ENCODE peak calls at places on chromosomes 6 and 20, in seven cellular contexts. One of them, this sample, is unnamed.

GRCh38 chr6:137013031-137013430 is 31.7 kb downstream of the IL20RA start:
- DNase-seq in H1: no peak
- DNase-seq in mesendoderm: no peak
- DNase-seq in trophoblast cell: peak; percentile 28
- DNase-seq in IMR-90: no peak
- DNase-seq in neuronal stem cell: no peak
- DNase-seq in H9: no peak
- DNase-seq in this sample: no peak

GRCh38 chr6:163438940-163439335 is 24.4 kb downstream of the QKI start:
- DNase-seq in mesendoderm: no peak
- DNase-seq in H9: no peak
- DNase-seq in H1: no peak
- DNase-seq in trophoblast cell: peak; percentile 31
- DNase-seq in IMR-90: no peak
- DNase-seq in neuronal stem cell: no peak
- DNase-seq in this sample: peak; percentile 33

GRCh38 chr6:164216839-164217238 is 802.3 kb downstream of the QKI start:
- DNase-seq in IMR-90: no peak
- DNase-seq in H1: no peak
- DNase-seq in mesendoderm: no peak
- DNase-seq in trophoblast cell: no peak
- DNase-seq in H9: no peak
- DNase-seq in neuronal stem cell: no peak
- DNase-seq in this sample: no peak

GRCh38 chr6:3227363-3228045 is at the start of gene TUBB2B:
- DNase-seq in H9: peak; percentile 94
- DNase-seq in IMR-90: peak; percentile 37
- DNase-seq in neuronal stem cell: peak; percentile 91
- DNase-seq in trophoblast cell: peak; percentile 6
- DNase-seq in H1: no peak
- DNase-seq in mesendoderm: peak; percentile 96
- DNase-seq in this sample: peak; percentile 62

GRCh38 chr6:42808492-42809483 is 26.9 kb downstream of the BICRAL start:
- DNase-seq in mesendoderm: no peak
- DNase-seq in neuronal stem cell: no peak
- DNase-seq in H1: no peak
- DNase-seq in IMR-90: no peak
- DNase-seq in H9: no peak
- DNase-seq in trophoblast cell: no peak
- DNase-seq in this sample: no peak

GRCh38 chr20:59622496-59622895 is 18.2 kb downstream of the PHACTR3 start:
- DNase-seq in H9: no peak
- DNase-seq in mesendoderm: no peak
- DNase-seq in IMR-90: no peak
- DNase-seq in H1: no peak
- DNase-seq in neuronal stem cell: no peak
- DNase-seq in trophoblast cell: no peak
- DNase-seq in this sample: no peak

GRCh38 chr20:1094706-1095220 is 23.6 kb upstream of the PSMF1 start:
- DNase-seq in H9: no peak
- DNase-seq in neuronal stem cell: no peak
- DNase-seq in mesendoderm: no peak
- DNase-seq in IMR-90: no peak
- DNase-seq in trophoblast cell: no peak
- DNase-seq in H1: no peak
- DNase-seq in this sample: no peak

GRCh38 chr6:28896505-28897392 is 27.0 kb downstream of the TRIM27 start:
- DNase-seq in neuronal stem cell: peak; percentile 73
- DNase-seq in trophoblast cell: peak; percentile 76
- DNase-seq in IMR-90: peak; percentile 55
- DNase-seq in H9: peak; percentile 61
- DNase-seq in H1: no peak
- DNase-seq in mesendoderm: peak; percentile 90
- DNase-seq in this sample: peak; percentile 83

GRCh38 chr6:7391244-7391643 is 1.6 kb downstream of the RIOK1 start:
- DNase-seq in H1: no peak
- DNase-seq in IMR-90: no peak
- DNase-seq in H9: no peak
- DNase-seq in mesendoderm: no peak
- DNase-seq in trophoblast cell: no peak
- DNase-seq in neuronal stem cell: no peak
- DNase-seq in this sample: peak; percentile 5

GRCh38 chr6:110020888-110021287 is 42.8 kb downstream of the GPR6 start:
- DNase-seq in mesendoderm: no peak
- DNase-seq in trophoblast cell: no peak
- DNase-seq in neuronal stem cell: no peak
- DNase-seq in H1: no peak
- DNase-seq in H9: no peak
- DNase-seq in IMR-90: no peak
- DNase-seq in this sample: no peak

GRCh38 chr6:125114248-125114858 is 39.2 kb upstream of the TPD52L1 start:
- DNase-seq in neuronal stem cell: no peak
- DNase-seq in trophoblast cell: peak; percentile 92
- DNase-seq in IMR-90: peak; percentile 61
- DNase-seq in mesendoderm: peak; percentile 47
- DNase-seq in H9: no peak
- DNase-seq in H1: no peak
- DNase-seq in this sample: peak; percentile 66

GRCh38 chr20:25692499-25692898 is 4.2 kb downstream of the ZNF337 start:
- DNase-seq in neuronal stem cell: no peak
- DNase-seq in trophoblast cell: peak; percentile 22
- DNase-seq in H9: no peak
- DNase-seq in H1: no peak
- DNase-seq in IMR-90: no peak
- DNase-seq in mesendoderm: no peak
- DNase-seq in this sample: peak; percentile 29

GRCh38 chr20:46368902-46369268 is 37.5 kb downstream of the ELMO2 start:
- DNase-seq in H1: no peak
- DNase-seq in IMR-90: peak; percentile 28
- DNase-seq in neuronal stem cell: no peak
- DNase-seq in trophoblast cell: no peak
- DNase-seq in mesendoderm: no peak
- DNase-seq in H9: no peak
- DNase-seq in this sample: no peak

GRCh38 chr20:50172347-50173013 is 18.1 kb upstream of the CEBPB start:
- DNase-seq in mesendoderm: peak; percentile 97
- DNase-seq in H1: peak; percentile 82
- DNase-seq in neuronal stem cell: peak; percentile 74
- DNase-seq in IMR-90: peak; percentile 65
- DNase-seq in H9: peak; percentile 98
- DNase-seq in trophoblast cell: peak; percentile 74
- DNase-seq in this sample: peak; percentile 93

GRCh38 chr6:70282906-70283461 is 19.9 kb downstream of the COL9A1 start:
- DNase-seq in trophoblast cell: no peak
- DNase-seq in mesendoderm: peak; percentile 77
- DNase-seq in neuronal stem cell: peak; percentile 49
- DNase-seq in H9: peak; percentile 79
- DNase-seq in H1: peak; percentile 17
- DNase-seq in IMR-90: no peak
- DNase-seq in this sample: no peak

GRCh38 chr6:78863576-78863975 is 3.8 kb upstream of the IRAK1BP1 start:
- DNase-seq in mesendoderm: no peak
- DNase-seq in H9: no peak
- DNase-seq in IMR-90: no peak
- DNase-seq in H1: no peak
- DNase-seq in trophoblast cell: no peak
- DNase-seq in neuronal stem cell: no peak
- DNase-seq in this sample: no peak

GRCh38 chr20:51457281-51457932 is 85.1 kb downstream of the NFATC2 start:
- DNase-seq in H1: no peak
- DNase-seq in trophoblast cell: no peak
- DNase-seq in H9: no peak
- DNase-seq in IMR-90: peak; percentile 67
- DNase-seq in mesendoderm: no peak
- DNase-seq in neuronal stem cell: no peak
- DNase-seq in this sample: peak; percentile 78

GRCh38 chr6:31479151-31479932 is 18.6 kb upstream of the MICB start:
- DNase-seq in IMR-90: no peak
- DNase-seq in H9: no peak
- DNase-seq in neuronal stem cell: no peak
- DNase-seq in H1: no peak
- DNase-seq in mesendoderm: no peak
- DNase-seq in trophoblast cell: no peak
- DNase-seq in this sample: no peak

GRCh38 chr6:85911067-85911466 is 268.4 kb upstream of the SYNCRIP start:
- DNase-seq in neuronal stem cell: no peak
- DNase-seq in H9: no peak
- DNase-seq in trophoblast cell: peak; percentile 17
- DNase-seq in H1: no peak
- DNase-seq in mesendoderm: no peak
- DNase-seq in IMR-90: no peak
- DNase-seq in this sample: no peak

GRCh38 chr6:39102024-39102820 is 12.8 kb downstream of the SAYSD1 start:
- DNase-seq in neuronal stem cell: peak; percentile 45
- DNase-seq in H9: peak; percentile 79
- DNase-seq in mesendoderm: peak; percentile 78
- DNase-seq in IMR-90: peak; percentile 84
- DNase-seq in H1: no peak
- DNase-seq in trophoblast cell: peak; percentile 70
- DNase-seq in this sample: peak; percentile 53

DNA sequence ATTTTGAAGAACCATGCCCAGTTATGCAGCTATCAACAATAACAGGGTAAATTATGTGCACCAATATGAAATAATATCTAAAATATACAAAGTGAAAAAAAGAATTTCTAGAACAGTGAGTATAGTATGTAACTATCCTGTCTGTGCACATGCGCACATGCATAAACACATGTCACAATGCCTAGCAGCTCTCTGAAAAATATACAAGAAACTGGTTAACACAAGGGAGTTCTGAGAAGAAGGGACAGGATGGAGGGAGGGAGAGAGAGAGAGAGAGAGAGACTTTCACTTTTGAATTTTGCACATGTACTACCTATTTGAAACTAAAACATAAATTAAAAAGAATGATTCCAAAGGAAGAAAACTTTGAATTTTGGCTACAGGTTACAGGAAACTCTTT is 87.3 kb downstream of the PRDM1 start:
- DNase-seq in H9: no peak
- DNase-seq in H1: no peak
- DNase-seq in mesendoderm: no peak
- DNase-seq in trophoblast cell: no peak
- DNase-seq in neuronal stem cell: no peak
- DNase-seq in IMR-90: no peak
- DNase-seq in this sample: no peak
- H2BK120ac ChIP-seq in H9: no peak overlapping the region
- H2BK120ac ChIP-seq in H1: no peak overlapping the region
- H2BK120ac ChIP-seq in mesendoderm: no peak overlapping the region
- H2BK120ac ChIP-seq in trophoblast cell: no peak overlapping the region
- H2BK120ac ChIP-seq in neuronal stem cell: no peak overlapping the region
- H2BK120ac ChIP-seq in IMR-90: no peak overlapping the region
- H2BK120ac ChIP-seq in this sample: no peak overlapping the region

GRCh38 chr6:138525355-138525754 is 26.1 kb upstream of the NHSL1 start:
- DNase-seq in mesendoderm: no peak
- DNase-seq in IMR-90: no peak
- DNase-seq in trophoblast cell: peak; percentile 19
- DNase-seq in H9: no peak
- DNase-seq in neuronal stem cell: no peak
- DNase-seq in H1: no peak
- DNase-seq in this sample: no peak
- H3K4me1 ChIP-seq in mesendoderm: peaks cover 10% of the 10 kb centered on the region
- H3K4me1 ChIP-seq in IMR-90: peaks cover 2% of the 10 kb centered on the region
- H3K4me1 ChIP-seq in trophoblast cell: peaks cover 4% of the 10 kb centered on the region
- H3K4me1 ChIP-seq in H9: no peaks in the 10 kb centered on the region
- H3K4me1 ChIP-seq in neuronal stem cell: peaks cover 33% of the 10 kb centered on the region
- H3K4me1 ChIP-seq in H1: peaks cover 7% of the 10 kb centered on the region
- H3K4me1 ChIP-seq in this sample: peaks cover 2% of the 10 kb centered on the region

DNA sequence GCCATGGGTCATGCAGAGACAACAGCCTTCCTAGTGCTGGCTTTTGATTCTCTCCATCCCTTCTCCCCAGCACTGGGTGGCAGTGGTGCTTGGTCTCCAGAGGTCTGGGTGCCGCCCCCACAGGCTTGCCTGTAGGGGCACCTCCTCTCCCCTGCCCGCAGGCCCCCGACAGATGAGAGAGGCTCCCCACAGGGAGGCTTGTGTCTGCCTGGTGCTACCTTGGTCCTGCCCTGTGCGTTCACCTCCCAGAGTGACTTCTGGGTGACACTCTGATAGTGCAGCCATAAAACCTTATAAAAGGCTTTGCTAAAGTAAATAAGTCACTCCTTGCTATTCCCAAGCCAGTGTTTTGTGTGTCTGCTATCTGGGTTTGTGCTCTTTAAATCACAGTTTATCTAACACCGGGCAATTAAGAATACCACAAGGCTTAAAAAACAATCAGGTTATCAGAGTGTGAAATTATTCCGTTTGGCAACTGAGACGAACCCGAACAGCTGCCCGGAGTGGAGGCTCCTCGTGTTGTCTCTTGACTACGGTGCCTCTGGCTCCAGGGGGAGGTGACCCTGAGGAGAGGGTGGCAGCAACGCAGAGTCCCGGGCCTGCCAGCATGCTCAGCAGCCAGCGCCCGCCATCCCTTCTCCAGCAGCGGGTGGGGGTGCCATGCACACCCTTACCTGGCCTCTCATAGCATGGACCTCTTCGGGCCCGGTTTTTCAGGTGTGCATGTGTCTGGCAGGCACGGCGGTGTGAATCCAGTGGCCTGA is 5.4 kb upstream of the C20orf204 start:
- DNase-seq in H1: no peak
- DNase-seq in H9: no peak
- DNase-seq in neuronal stem cell: no peak
- DNase-seq in IMR-90: no peak
- DNase-seq in trophoblast cell: no peak
- DNase-seq in mesendoderm: no peak
- DNase-seq in this sample: no peak
- H2BK120ac ChIP-seq in H1: no peak overlapping the region
- H2BK120ac ChIP-seq in H9: no peak overlapping the region
- H2BK120ac ChIP-seq in neuronal stem cell: no peak overlapping the region
- H2BK120ac ChIP-seq in IMR-90: no peak overlapping the region
- H2BK120ac ChIP-seq in trophoblast cell: no peak overlapping the region
- H2BK120ac ChIP-seq in mesendoderm: no peak overlapping the region
- H2BK120ac ChIP-seq in this sample: no peak overlapping the region

DNA sequence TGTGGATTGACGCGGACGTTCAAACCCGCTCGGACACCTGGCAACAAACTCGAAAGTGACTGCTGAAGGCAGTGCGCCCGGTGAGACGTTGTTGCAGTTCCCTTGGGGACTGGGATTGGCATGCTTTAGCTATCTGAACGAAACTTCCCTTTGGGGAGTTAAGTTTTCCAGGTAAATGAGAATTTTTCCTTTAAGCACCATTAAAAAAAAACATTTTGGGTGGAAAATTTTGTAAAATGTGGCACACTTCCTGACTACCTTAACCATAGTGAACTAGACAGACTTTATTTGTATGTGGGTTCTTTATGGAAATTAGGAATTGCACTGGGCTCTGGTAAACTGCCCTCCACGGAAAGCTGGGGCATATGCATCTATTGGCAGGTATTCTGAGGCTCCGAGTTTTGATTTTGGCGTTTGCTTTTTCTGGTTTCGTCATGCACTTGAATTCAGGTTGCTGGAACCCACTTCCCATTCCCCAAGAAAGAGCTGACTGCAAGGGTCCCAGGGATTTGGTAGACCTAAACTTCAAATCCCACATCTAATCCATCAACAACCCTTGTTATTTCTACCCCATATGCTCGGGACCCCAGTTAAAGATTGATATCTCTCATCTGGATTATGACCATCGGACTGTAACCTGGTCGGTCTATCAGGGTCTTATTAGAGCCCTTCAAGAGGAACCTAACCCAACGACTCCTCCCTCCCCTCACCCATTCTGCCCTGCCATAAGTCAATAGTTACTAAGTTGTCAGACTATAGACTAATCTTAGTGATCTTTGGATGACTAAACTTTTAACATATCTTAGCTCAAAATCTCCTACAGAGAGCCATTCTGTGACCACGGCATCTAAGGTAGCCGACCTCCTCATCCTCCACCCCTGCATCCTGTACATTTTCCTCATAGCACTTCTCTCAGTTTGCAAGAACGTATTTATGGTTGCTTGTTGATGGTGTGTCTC is 800 bp upstream of the DYNLT1 start:
- DNase-seq in trophoblast cell: peak; percentile 89
- DNase-seq in H9: no peak
- DNase-seq in mesendoderm: no peak
- DNase-seq in H1: no peak
- DNase-seq in neuronal stem cell: no peak
- DNase-seq in IMR-90: no peak
- DNase-seq in this sample: no peak
- H3K4me1 ChIP-seq in trophoblast cell: peaks cover 34% of the 10 kb centered on the region
- H3K4me1 ChIP-seq in H9: no peaks in the 10 kb centered on the region
- H3K4me1 ChIP-seq in mesendoderm: no peaks in the 10 kb centered on the region
- H3K4me1 ChIP-seq in H1: no peaks in the 10 kb centered on the region
- H3K4me1 ChIP-seq in neuronal stem cell: peaks cover 4% of the 10 kb centered on the region
- H3K4me1 ChIP-seq in IMR-90: peaks cover 29% of the 10 kb centered on the region
- H3K4me1 ChIP-seq in this sample: peaks cover 12% of the 10 kb centered on the region

This sample was measured in mesenchymal stem cell.